ENCODE peak calls at places on chromosomes 13 and 19, in eight cellular contexts. One of them, this sample, is unnamed.
A peak's percentile ranks its signal among the peaks of the same experiment; 100 is the strongest.

GRCh38 chr13:114044486-114044885 is 70.6 kb upstream of the C13orf46 start:
- DNase-seq in CD8-positive, alpha-beta T cell: no peak
- DNase-seq in GM23248: peak; percentile 29
- DNase-seq in neuronal stem cell: no peak
- DNase-seq in CD8-positive, alpha-beta memory T cell: no peak
- DNase-seq in tibial artery: no peak
- DNase-seq in CD4-positive, CD25-positive, alpha-beta regulatory T cell: no peak
- DNase-seq in IMR-90: peak; percentile 40
- DNase-seq in this sample: no peak

GRCh38 chr13:28001049-28001448 is 12.6 kb upstream of the URAD start:
- DNase-seq in GM23248: no peak
- DNase-seq in CD8-positive, alpha-beta T cell: no peak
- DNase-seq in tibial artery: no peak
- DNase-seq in neuronal stem cell: no peak
- DNase-seq in CD4-positive, CD25-positive, alpha-beta regulatory T cell: no peak
- DNase-seq in CD8-positive, alpha-beta memory T cell: no peak
- DNase-seq in IMR-90: no peak
- DNase-seq in this sample: no peak

GRCh38 chr13:98976338-98976737 is 1.5 kb downstream of the DOCK9 start:
- DNase-seq in neuronal stem cell: no peak
- DNase-seq in CD4-positive, CD25-positive, alpha-beta regulatory T cell: no peak
- DNase-seq in IMR-90: peak; percentile 53
- DNase-seq in GM23248: peak; percentile 45
- DNase-seq in CD8-positive, alpha-beta memory T cell: no peak
- DNase-seq in tibial artery: no peak
- DNase-seq in CD8-positive, alpha-beta T cell: no peak
- DNase-seq in this sample: no peak

GRCh38 chr13:36778083-36778671 is 40.8 kb upstream of the RFXAP start:
- DNase-seq in CD4-positive, CD25-positive, alpha-beta regulatory T cell: no peak
- DNase-seq in GM23248: peak; percentile 30
- DNase-seq in CD8-positive, alpha-beta memory T cell: no peak
- DNase-seq in IMR-90: peak; percentile 74
- DNase-seq in neuronal stem cell: peak; percentile 71
- DNase-seq in CD8-positive, alpha-beta T cell: no peak
- DNase-seq in tibial artery: no peak
- DNase-seq in this sample: no peak

GRCh38 chr13:41458187-41458938 is 1.0 kb downstream of the RGCC start:
- DNase-seq in IMR-90: peak; percentile 46
- DNase-seq in CD8-positive, alpha-beta T cell: peak; percentile 30
- DNase-seq in GM23248: peak; percentile 75
- DNase-seq in CD8-positive, alpha-beta memory T cell: peak; percentile 32
- DNase-seq in tibial artery: no peak
- DNase-seq in CD4-positive, CD25-positive, alpha-beta regulatory T cell: peak; percentile 63
- DNase-seq in neuronal stem cell: no peak
- DNase-seq in this sample: peak; percentile 63

GRCh38 chr13:51324714-51325440 is 14.6 kb upstream of the SERPINE3 start:
- DNase-seq in CD8-positive, alpha-beta T cell: no peak
- DNase-seq in CD4-positive, CD25-positive, alpha-beta regulatory T cell: no peak
- DNase-seq in tibial artery: no peak
- DNase-seq in neuronal stem cell: no peak
- DNase-seq in GM23248: no peak
- DNase-seq in CD8-positive, alpha-beta memory T cell: no peak
- DNase-seq in IMR-90: no peak
- DNase-seq in this sample: no peak

GRCh38 chr13:75836441-75836840 is 200.3 kb downstream of the LMO7 start:
- DNase-seq in IMR-90: no peak
- DNase-seq in CD8-positive, alpha-beta memory T cell: no peak
- DNase-seq in tibial artery: no peak
- DNase-seq in CD4-positive, CD25-positive, alpha-beta regulatory T cell: no peak
- DNase-seq in CD8-positive, alpha-beta T cell: no peak
- DNase-seq in neuronal stem cell: no peak
- DNase-seq in GM23248: no peak
- DNase-seq in this sample: no peak

GRCh38 chr19:32798201-32798600 is 71.4 kb downstream of the SLC7A9 start:
- DNase-seq in CD4-positive, CD25-positive, alpha-beta regulatory T cell: no peak
- DNase-seq in GM23248: no peak
- DNase-seq in neuronal stem cell: no peak
- DNase-seq in CD8-positive, alpha-beta T cell: no peak
- DNase-seq in CD8-positive, alpha-beta memory T cell: no peak
- DNase-seq in tibial artery: no peak
- DNase-seq in IMR-90: no peak
- DNase-seq in this sample: no peak

GRCh38 chr19:18428837-18429674 is 8.9 kb downstream of the ISYNA1 start:
- DNase-seq in CD8-positive, alpha-beta T cell: peak; percentile 81
- DNase-seq in CD8-positive, alpha-beta memory T cell: peak; percentile 87
- DNase-seq in tibial artery: no peak
- DNase-seq in neuronal stem cell: peak; percentile 94
- DNase-seq in IMR-90: peak; percentile 72
- DNase-seq in CD4-positive, CD25-positive, alpha-beta regulatory T cell: peak; percentile 84
- DNase-seq in GM23248: peak; percentile 97
- DNase-seq in this sample: peak; percentile 91

GRCh38 chr13:98890186-98890585 is 87.7 kb downstream of the DOCK9 start:
- DNase-seq in tibial artery: no peak
- DNase-seq in neuronal stem cell: no peak
- DNase-seq in CD8-positive, alpha-beta T cell: no peak
- DNase-seq in IMR-90: peak; percentile 74
- DNase-seq in CD4-positive, CD25-positive, alpha-beta regulatory T cell: no peak
- DNase-seq in CD8-positive, alpha-beta memory T cell: no peak
- DNase-seq in GM23248: peak; percentile 93
- DNase-seq in this sample: no peak

GRCh38 chr19:16233836-16234551 is 36.3 kb downstream of the AP1M1 start:
- DNase-seq in neuronal stem cell: no peak
- DNase-seq in CD8-positive, alpha-beta memory T cell: no peak
- DNase-seq in IMR-90: no peak
- DNase-seq in GM23248: no peak
- DNase-seq in CD4-positive, CD25-positive, alpha-beta regulatory T cell: no peak
- DNase-seq in tibial artery: no peak
- DNase-seq in CD8-positive, alpha-beta T cell: no peak
- DNase-seq in this sample: no peak

GRCh38 chr13:76029088-76029487 is 393.0 kb downstream of the LMO7 start:
- DNase-seq in CD4-positive, CD25-positive, alpha-beta regulatory T cell: no peak
- DNase-seq in IMR-90: no peak
- DNase-seq in neuronal stem cell: no peak
- DNase-seq in CD8-positive, alpha-beta T cell: no peak
- DNase-seq in GM23248: no peak
- DNase-seq in CD8-positive, alpha-beta memory T cell: no peak
- DNase-seq in tibial artery: no peak
- DNase-seq in this sample: no peak

GRCh38 chr13:59880468-59880867 is 283.3 kb downstream of the DIAPH3 start:
- DNase-seq in CD8-positive, alpha-beta T cell: no peak
- DNase-seq in neuronal stem cell: no peak
- DNase-seq in GM23248: peak; percentile 61
- DNase-seq in IMR-90: peak; percentile 28
- DNase-seq in CD4-positive, CD25-positive, alpha-beta regulatory T cell: no peak
- DNase-seq in tibial artery: no peak
- DNase-seq in CD8-positive, alpha-beta memory T cell: no peak
- DNase-seq in this sample: no peak

GRCh38 chr19:1057185-1057857 is 9.6 kb upstream of the ARHGAP45 start:
- DNase-seq in IMR-90: peak; percentile 67
- DNase-seq in CD4-positive, CD25-positive, alpha-beta regulatory T cell: peak; percentile 65
- DNase-seq in tibial artery: no peak
- DNase-seq in CD8-positive, alpha-beta memory T cell: no peak
- DNase-seq in CD8-positive, alpha-beta T cell: no peak
- DNase-seq in GM23248: peak; percentile 76
- DNase-seq in neuronal stem cell: no peak
- DNase-seq in this sample: peak; percentile 59

GRCh38 chr19:16541526-16542044 is 652 bp downstream of the CHERP start:
- DNase-seq in CD4-positive, CD25-positive, alpha-beta regulatory T cell: no peak
- DNase-seq in CD8-positive, alpha-beta T cell: peak; percentile 4
- DNase-seq in tibial artery: no peak
- DNase-seq in IMR-90: peak; percentile 11
- DNase-seq in neuronal stem cell: no peak
- DNase-seq in GM23248: peak; percentile 58
- DNase-seq in CD8-positive, alpha-beta memory T cell: no peak
- DNase-seq in this sample: no peak

GRCh38 chr13:93268327-93269028 is 41.9 kb downstream of the GPC6 start:
- DNase-seq in CD8-positive, alpha-beta memory T cell: no peak
- DNase-seq in tibial artery: no peak
- DNase-seq in CD4-positive, CD25-positive, alpha-beta regulatory T cell: no peak
- DNase-seq in GM23248: no peak
- DNase-seq in IMR-90: no peak
- DNase-seq in CD8-positive, alpha-beta T cell: no peak
- DNase-seq in neuronal stem cell: no peak
- DNase-seq in this sample: no peak

GRCh38 chr13:101709952-101710351 is 257.5 kb downstream of the ITGBL1 start:
- DNase-seq in IMR-90: no peak
- DNase-seq in CD8-positive, alpha-beta T cell: no peak
- DNase-seq in CD4-positive, CD25-positive, alpha-beta regulatory T cell: no peak
- DNase-seq in tibial artery: no peak
- DNase-seq in CD8-positive, alpha-beta memory T cell: no peak
- DNase-seq in neuronal stem cell: no peak
- DNase-seq in GM23248: no peak
- DNase-seq in this sample: no peak

GRCh38 chr13:74070513-74070912 is 63.7 kb downstream of the KLF12 start:
- DNase-seq in neuronal stem cell: no peak
- DNase-seq in IMR-90: no peak
- DNase-seq in tibial artery: no peak
- DNase-seq in CD4-positive, CD25-positive, alpha-beta regulatory T cell: no peak
- DNase-seq in CD8-positive, alpha-beta memory T cell: no peak
- DNase-seq in GM23248: no peak
- DNase-seq in CD8-positive, alpha-beta T cell: no peak
- DNase-seq in this sample: no peak
- H3K4me3 ChIP-seq in neuronal stem cell: no peak overlapping the region
- H3K4me3 ChIP-seq in IMR-90: no peak overlapping the region
- H3K4me3 ChIP-seq in tibial artery: no peak overlapping the region
- H3K4me3 ChIP-seq in CD4-positive, CD25-positive, alpha-beta regulatory T cell: peak overlapping the region; percentile 72
- H3K4me3 ChIP-seq in CD8-positive, alpha-beta memory T cell: peak overlapping the region; percentile 22
- H3K4me3 ChIP-seq in GM23248: no peak overlapping the region
- H3K4me3 ChIP-seq in CD8-positive, alpha-beta T cell: peak overlapping the region; percentile 7
- H3K4me3 ChIP-seq in this sample: no peak overlapping the region

GRCh38 chr19:51946602-51947001 is 19.3 kb downstream of the ZNF613 start:
- DNase-seq in tibial artery: no peak
- DNase-seq in CD8-positive, alpha-beta memory T cell: no peak
- DNase-seq in IMR-90: no peak
- DNase-seq in CD4-positive, CD25-positive, alpha-beta regulatory T cell: no peak
- DNase-seq in GM23248: no peak
- DNase-seq in CD8-positive, alpha-beta T cell: no peak
- DNase-seq in neuronal stem cell: no peak
- DNase-seq in this sample: no peak
- H3K9me3 ChIP-seq in tibial artery: peaks cover 7% of the 10 kb centered on the region
- H3K9me3 ChIP-seq in CD8-positive, alpha-beta memory T cell: peaks cover 85% of the 10 kb centered on the region
- H3K9me3 ChIP-seq in IMR-90: peaks cover 57% of the 10 kb centered on the region
- H3K9me3 ChIP-seq in CD4-positive, CD25-positive, alpha-beta regulatory T cell: peaks cover 98% of the 10 kb centered on the region
- H3K9me3 ChIP-seq in GM23248: no peaks in the 10 kb centered on the region
- H3K9me3 ChIP-seq in CD8-positive, alpha-beta T cell: peaks cover 73% of the 10 kb centered on the region
- H3K9me3 ChIP-seq in neuronal stem cell: peaks cover 75% of the 10 kb centered on the region
- H3K9me3 ChIP-seq in this sample: peaks cover 77% of the 10 kb centered on the region

GRCh38 chr19:39470724-39471339 is 9.8 kb upstream of the TIMM50 start:
- DNase-seq in CD4-positive, CD25-positive, alpha-beta regulatory T cell: no peak
- DNase-seq in CD8-positive, alpha-beta memory T cell: no peak
- DNase-seq in neuronal stem cell: no peak
- DNase-seq in CD8-positive, alpha-beta T cell: no peak
- DNase-seq in IMR-90: peak; percentile 12
- DNase-seq in GM23248: peak; percentile 51
- DNase-seq in tibial artery: no peak
- DNase-seq in this sample: no peak

GRCh38 chr19:39469036-39469435 is 11.6 kb upstream of the TIMM50 start:
- DNase-seq in GM23248: no peak
- DNase-seq in neuronal stem cell: no peak
- DNase-seq in CD8-positive, alpha-beta T cell: no peak
- DNase-seq in tibial artery: no peak
- DNase-seq in CD8-positive, alpha-beta memory T cell: no peak
- DNase-seq in CD4-positive, CD25-positive, alpha-beta regulatory T cell: no peak
- DNase-seq in IMR-90: no peak
- DNase-seq in this sample: no peak

GRCh38 chr19:39469567-39469966 is 11.1 kb upstream of the TIMM50 start:
- DNase-seq in CD8-positive, alpha-beta memory T cell: no peak
- DNase-seq in CD8-positive, alpha-beta T cell: no peak
- DNase-seq in tibial artery: no peak
- DNase-seq in IMR-90: no peak
- DNase-seq in GM23248: no peak
- DNase-seq in neuronal stem cell: no peak
- DNase-seq in CD4-positive, CD25-positive, alpha-beta regulatory T cell: no peak
- DNase-seq in this sample: no peak

GRCh38 chr19:39465956-39466747 is 14.5 kb upstream of the TIMM50 start:
- DNase-seq in IMR-90: no peak
- DNase-seq in GM23248: no peak
- DNase-seq in CD8-positive, alpha-beta T cell: no peak
- DNase-seq in tibial artery: no peak
- DNase-seq in CD8-positive, alpha-beta memory T cell: no peak
- DNase-seq in neuronal stem cell: no peak
- DNase-seq in CD4-positive, CD25-positive, alpha-beta regulatory T cell: no peak
- DNase-seq in this sample: no peak

GRCh38 chr19:39467941-39468340 is 12.7 kb upstream of the TIMM50 start:
- DNase-seq in tibial artery: no peak
- DNase-seq in neuronal stem cell: no peak
- DNase-seq in CD4-positive, CD25-positive, alpha-beta regulatory T cell: no peak
- DNase-seq in GM23248: no peak
- DNase-seq in CD8-positive, alpha-beta memory T cell: no peak
- DNase-seq in CD8-positive, alpha-beta T cell: no peak
- DNase-seq in IMR-90: no peak
- DNase-seq in this sample: no peak
- H3K36me3 ChIP-seq in tibial artery: peaks cover 95% of the 10 kb centered on the region
- H3K36me3 ChIP-seq in neuronal stem cell: peaks cover 67% of the 10 kb centered on the region
- H3K36me3 ChIP-seq in CD4-positive, CD25-positive, alpha-beta regulatory T cell: peaks cover 92% of the 10 kb centered on the region
- H3K36me3 ChIP-seq in GM23248: peaks cover 23% of the 10 kb centered on the region
- H3K36me3 ChIP-seq in CD8-positive, alpha-beta memory T cell: peaks cover 79% of the 10 kb centered on the region
- H3K36me3 ChIP-seq in CD8-positive, alpha-beta T cell: peaks cover 84% of the 10 kb centered on the region
- H3K36me3 ChIP-seq in IMR-90: peaks cover 80% of the 10 kb centered on the region
- H3K36me3 ChIP-seq in this sample: peaks cover 94% of the 10 kb centered on the region

GRCh38 chr19:13032837-13033236 is 37.6 kb downstream of the NFIX start:
- DNase-seq in CD8-positive, alpha-beta T cell: no peak
- DNase-seq in tibial artery: no peak
- DNase-seq in IMR-90: no peak
- DNase-seq in neuronal stem cell: no peak
- DNase-seq in CD8-positive, alpha-beta memory T cell: no peak
- DNase-seq in CD4-positive, CD25-positive, alpha-beta regulatory T cell: no peak
- DNase-seq in GM23248: no peak
- DNase-seq in this sample: no peak

GRCh38 chr19:13033244-13033643 is 38.0 kb downstream of the NFIX start:
- DNase-seq in tibial artery: no peak
- DNase-seq in CD8-positive, alpha-beta memory T cell: no peak
- DNase-seq in GM23248: peak; percentile 48
- DNase-seq in CD4-positive, CD25-positive, alpha-beta regulatory T cell: no peak
- DNase-seq in neuronal stem cell: no peak
- DNase-seq in CD8-positive, alpha-beta T cell: no peak
- DNase-seq in IMR-90: no peak
- DNase-seq in this sample: no peak

GRCh38 chr19:13035820-13036365 is 40.6 kb downstream of the NFIX start:
- DNase-seq in neuronal stem cell: no peak
- DNase-seq in CD8-positive, alpha-beta memory T cell: no peak
- DNase-seq in CD4-positive, CD25-positive, alpha-beta regulatory T cell: no peak
- DNase-seq in GM23248: no peak
- DNase-seq in tibial artery: no peak
- DNase-seq in CD8-positive, alpha-beta T cell: no peak
- DNase-seq in IMR-90: no peak
- DNase-seq in this sample: no peak

GRCh38 chr19:13034636-13035035 is 39.4 kb downstream of the NFIX start:
- DNase-seq in tibial artery: no peak
- DNase-seq in GM23248: peak; percentile 59
- DNase-seq in CD8-positive, alpha-beta memory T cell: no peak
- DNase-seq in CD8-positive, alpha-beta T cell: no peak
- DNase-seq in CD4-positive, CD25-positive, alpha-beta regulatory T cell: no peak
- DNase-seq in neuronal stem cell: no peak
- DNase-seq in IMR-90: no peak
- DNase-seq in this sample: no peak

GRCh38 chr19:13033819-13034611 is 38.7 kb downstream of the NFIX start:
- DNase-seq in CD4-positive, CD25-positive, alpha-beta regulatory T cell: no peak
- DNase-seq in neuronal stem cell: no peak
- DNase-seq in CD8-positive, alpha-beta T cell: peak; percentile 21
- DNase-seq in tibial artery: peak; percentile 75
- DNase-seq in CD8-positive, alpha-beta memory T cell: peak; percentile 23
- DNase-seq in IMR-90: peak; percentile 45
- DNase-seq in GM23248: peak; percentile 82
- DNase-seq in this sample: no peak
- H3K4me3 ChIP-seq in CD4-positive, CD25-positive, alpha-beta regulatory T cell: no peak overlapping the region
- H3K4me3 ChIP-seq in neuronal stem cell: no peak overlapping the region
- H3K4me3 ChIP-seq in CD8-positive, alpha-beta T cell: no peak overlapping the region
- H3K4me3 ChIP-seq in tibial artery: no peak overlapping the region
- H3K4me3 ChIP-seq in CD8-positive, alpha-beta memory T cell: no peak overlapping the region
- H3K4me3 ChIP-seq in IMR-90: no peak overlapping the region
- H3K4me3 ChIP-seq in GM23248: no peak overlapping the region
- H3K4me3 ChIP-seq in this sample: no peak overlapping the region

This sample was measured in CD4-positive, alpha-beta memory T cell.